ENCODE peak calls at places on chromosomes 2 and 18, in nine cellular contexts. K is GM20000; H is WTC11; X is ACHN; Z is CD4-positive, alpha-beta memory T cell; T is Peyer's patch; J is activated CD4-positive, alpha-beta T cell treated with anti-CD3 and anti-CD28 coated beads, Interleukin-2, amount 10 ng/mL, durations not matched to agents 7 days and 5 days; G is activated CD8-positive, alpha-beta memory T cell treated with anti-CD3 and anti-CD28 coated beads for 48 hours; W is Caco-2. L is an unnamed sample.

GRCh38 chr2:20282916-20283592 is 58.1 kb upstream of the SDC1 start:
- DNase-seq in K (no peak), H (no peak), X (no peak), Z (no peak), T (no peak), J (no peak), G (no peak), W (no peak), L (no peak)

GRCh38 chr2:156401863-156402262 is 34.3 kb upstream of the GPD2 start:
- DNase-seq in K (no peak), H (no peak), X (no peak), Z (no peak), T (no peak), J (no peak), G (no peak), W (no peak), L (peak; percentile 50)

GRCh38 chr18:32469691-32470131 is 971 bp downstream of the GAREM1 start:
- DNase-seq in K (no peak), H (no peak), X (no peak), Z (no peak), T (no peak), J (no peak), G (no peak), W (no peak), L (no peak)

GRCh38 chr2:190159453-190159852 is 96.9 kb upstream of the MSTN start:
- DNase-seq in K (no peak), H (no peak), X (no peak), Z (no peak), T (no peak), J (no peak), G (no peak), W (no peak), L (no peak)

GRCh38 chr2:20485612-20485926 is 38.7 kb downstream of the RHOB start:
- DNase-seq in K (no peak), H (no peak), X (no peak), Z (no peak), T (no peak), J (no peak), G (no peak), W (no peak), L (no peak)

GRCh38 chr2:96241901-96242611 is 23.7 kb downstream of the TMEM127 start:
- DNase-seq in K (peak; percentile 68), H (no peak), X (peak; percentile 14), Z (peak; percentile 52), T (no peak), J (peak; percentile 71), G (peak; percentile 43), W (no peak), L (no peak)

GRCh38 chr2:190860985-190861721 is 19.5 kb upstream of the GLS start:
- DNase-seq in K (no peak), H (peak; percentile 36), X (peak; percentile 67), Z (no peak), T (no peak), J (no peak), G (no peak), W (no peak), L (no peak)

GRCh38 chr2:61356261-61356957 is 114.5 kb downstream of the USP34 start:
- DNase-seq in K (no peak), H (no peak), X (no peak), Z (no peak), T (no peak), J (no peak), G (no peak), W (no peak), L (peak; percentile 43)

GRCh38 chr18:36590621-36591580 is 237.9 kb downstream of the TPGS2 start:
- DNase-seq in K (no peak), H (no peak), X (no peak), Z (no peak), T (no peak), J (no peak), G (no peak), W (no peak), L (no peak)

GRCh38 chr2:191922736-191923651 is 76.1 kb upstream of the CAVIN2 start:
- DNase-seq in K (peak; percentile 87), H (no peak), X (no peak), Z (no peak), T (no peak), J (no peak), G (no peak), W (no peak), L (no peak)

GRCh38 chr2:37907480-37908070 is 17.5 kb upstream of the RMDN2 start:
- DNase-seq in K (no peak), H (no peak), X (no peak), Z (no peak), T (no peak), J (no peak), G (no peak), W (no peak), L (no peak)

GRCh38 chr2:21095178-21095577 is 28.6 kb upstream of the TDRD15 start:
- DNase-seq in K (no peak), H (no peak), X (no peak), Z (no peak), T (no peak), J (no peak), G (no peak), W (no peak), L (peak; percentile 36)

GRCh38 chr18:73564073-73564472 is 583.6 kb downstream of the FBXO15 start:
- DNase-seq in K (no peak), H (no peak), X (peak; percentile 47), Z (no peak), T (no peak), J (no peak), G (no peak), W (no peak), L (no peak)

GRCh38 chr2:8609357-8609804 is 72.5 kb upstream of the ID2 start:
- DNase-seq in K (no peak), H (no peak), X (no peak), Z (no peak), T (no peak), J (no peak), G (no peak), W (peak; percentile 97), L (peak; percentile 98)

GRCh38 chr2:11357428-11357972 is 13.1 kb upstream of the ROCK2 start:
- DNase-seq in K (no peak), H (no peak), X (no peak), Z (no peak), T (no peak), J (no peak), G (no peak), W (peak; percentile 94), L (peak; percentile 100)

GRCh38 chr2:238908960-238909951 is 61.4 kb downstream of the TWIST2 start:
- DNase-seq in K (no peak), H (peak; percentile 26), X (peak; percentile 11), Z (no peak), T (peak; percentile 47), J (no peak), G (no peak), W (no peak), L (no peak)

L was measured in HepG2.